ENCODE peak calls at places on chromosomes 7 and 10, in seven cellular contexts. R is NCI-H1092 treated with DMSO at 0.1 percent for 48 hours; V is hypothalamus; F is upper lobe of right lung; U is effector CD4-positive, alpha-beta T cell; T is head of caudate nucleus; D is amygdala. Y is an unnamed sample.

GRCh38 chr7:31744294-31744874 is 57.4 kb downstream of the PPP1R17 start:
- DNase-seq in R (peak), V (peak), F (no peak), U (no peak), T (peak), D (peak), Y (no peak)

GRCh38 chr10:6386960-6387359 is 184.2 kb downstream of the PFKFB3 start:
- DNase-seq in R (no peak), V (no peak), F (no peak), U (no peak), T (no peak), D (no peak), Y (no peak)

GRCh38 chr10:127332631-127333030 is 136.2 kb upstream of the INSYN2A start:
- DNase-seq in R (no peak), V (no peak), F (no peak), U (no peak), T (no peak), D (no peak), Y (no peak)

GRCh38 chr10:17910144-17910789 is 41.5 kb upstream of the SLC39A12 start:
- DNase-seq in R (no peak), V (no peak), F (no peak), U (no peak), T (no peak), D (no peak), Y (no peak)

GRCh38 chr7:53473371-53473770 is 437.9 kb downstream of the POM121L12 start:
- DNase-seq in R (no peak), V (no peak), F (no peak), U (no peak), T (no peak), D (no peak), Y (no peak)

GRCh38 chr10:21488246-21488953 is 37.1 kb downstream of the SKIDA1 start:
- DNase-seq in R (no peak), V (no peak), F (no peak), U (no peak), T (no peak), D (no peak), Y (no peak)

GRCh38 chr7:111744501-111745155 is 182.3 kb upstream of the IMMP2L start:
- DNase-seq in R (no peak), V (no peak), F (no peak), U (no peak), T (no peak), D (no peak), Y (no peak)

GRCh38 chr7:55571534-55572377 is 546 bp downstream of the VOPP1 start:
- DNase-seq in R (peak), V (no peak), F (peak), U (peak), T (no peak), D (peak), Y (peak)

GRCh38 chr10:2981361-2981801 is 86.0 kb upstream of the PFKP start:
- DNase-seq in R (no peak), V (no peak), F (no peak), U (no peak), T (no peak), D (no peak), Y (no peak)

GRCh38 chr10:102280397-102281015 is 35.2 kb downstream of the GBF1 start:
- DNase-seq in R (peak), V (no peak), F (no peak), U (no peak), T (no peak), D (no peak), Y (no peak)

GRCh38 chr7:73447121-73447520 is 13.5 kb downstream of the FZD9 start:
- DNase-seq in R (no peak), V (no peak), F (no peak), U (no peak), T (no peak), D (no peak), Y (no peak)